ENCODE peak calls at places on chromosomes 5 and 9, in nine cellular contexts. L, Z, X, S, K, D, M, Y and N are unnamed samples. For H3K36me3, the result is how much of the 10 kb centered on the place peaks cover.

GRCh38 chr9:13118294-13118693 is 161.2 kb downstream of the MPDZ start:
- DNase-seq in L (no peak), Z (no peak), X (no peak), S (no peak), K (no peak), D (no peak), M (no peak), Y (no peak), N (no peak)

GRCh38 chr9:129262261-129262660 is 84.2 kb upstream of the IER5L start:
- DNase-seq in L (no peak), Z (no peak), X (no peak), S (no peak), K (no peak), D (no peak), M (no peak), Y (no peak), N (no peak)

GRCh38 chr9:77841739-77842386 is 189.7 kb downstream of the GNAQ start:
- DNase-seq in L (no peak), Z (no peak), X (peak), S (no peak), K (peak), D (no peak), M (no peak), Y (no peak), N (no peak)

GRCh38 chr9:131732636-131733340 is 7.1 kb downstream of the RAPGEF1 start:
- DNase-seq in L (no peak), Z (no peak), X (no peak), S (no peak), K (no peak), D (no peak), M (no peak), Y (no peak), N (no peak)

GRCh38 chr5:74199436-74200210 is 440.9 kb downstream of the ENC1 start:
- DNase-seq in L (no peak), Z (no peak), X (no peak), S (no peak), K (peak), D (no peak), M (no peak), Y (peak), N (no peak)

GRCh38 chr5:150599281-150599680 is 41.2 kb upstream of the SYNPO start:
- DNase-seq in L (no peak), Z (no peak), X (no peak), S (no peak), K (no peak), D (no peak), M (no peak), Y (no peak), N (no peak)

GRCh38 chr9:69028754-69029153 is 6.8 kb upstream of the FXN start:
- DNase-seq in L (no peak), Z (no peak), X (no peak), S (no peak), K (no peak), D (no peak), M (no peak), Y (no peak), N (no peak)

GRCh38 chr5:149063901-149064478 is 1.1 kb upstream of the SH3TC2 start:
- DNase-seq in L (no peak), Z (no peak), X (no peak), S (no peak), K (peak), D (no peak), M (no peak), Y (peak), N (no peak)

GRCh38 chr9:36928670-36929349 is 105.3 kb downstream of the PAX5 start:
- DNase-seq in L (no peak), Z (no peak), X (no peak), S (no peak), K (peak), D (no peak), M (no peak), Y (peak), N (no peak)

GRCh38 chr5:53604309-53604708 is 43.9 kb downstream of the NDUFS4 start:
- DNase-seq in L (no peak), Z (no peak), X (no peak), S (no peak), K (no peak), D (no peak), M (no peak), Y (no peak), N (no peak)

GRCh38 chr5:95957804-95958203 is 3.8 kb downstream of the ELL2 start:
- DNase-seq in L (no peak), Z (no peak), X (no peak), S (no peak), K (no peak), D (no peak), M (no peak), Y (no peak), N (no peak)

GRCh38 chr9:16003785-16004184 is 450.9 kb downstream of the CCDC171 start:
- DNase-seq in L (no peak), Z (no peak), X (no peak), S (no peak), K (no peak), D (no peak), M (no peak), Y (no peak), N (no peak)

GRCh38 chr5:113680534-113680933 is 167.0 kb downstream of the YTHDC2 start:
- DNase-seq in L (no peak), Z (no peak), X (no peak), S (no peak), K (no peak), D (no peak), M (no peak), Y (no peak), N (no peak)

GRCh38 chr9:111399772-111400563 is 69.9 kb upstream of the OR2K2 start:
- DNase-seq in L (no peak), Z (no peak), X (peak), S (no peak), K (peak), D (no peak), M (no peak), Y (peak), N (no peak)

GRCh38 chr5:132837868-132838267 is 7.4 kb upstream of the SHROOM1 start:
- DNase-seq in L (no peak), Z (no peak), X (no peak), S (no peak), K (peak), D (no peak), M (no peak), Y (peak), N (no peak)

GRCh38 chr5:107542428-107542827 is 128.3 kb downstream of the EFNA5 start:
- DNase-seq in L (peak), Z (peak), X (no peak), S (no peak), K (peak), D (peak), M (peak), Y (peak), N (peak)

GRCh38 chr5:133705331-133705730 is 93.0 kb upstream of the FSTL4 start:
- DNase-seq in L (no peak), Z (no peak), X (no peak), S (no peak), K (no peak), D (no peak), M (no peak), Y (no peak), N (no peak)

GRCh38 chr9:34048730-34049629 is at the start of gene UBAP2:
- DNase-seq in L (peak), Z (peak), X (peak), S (peak), K (peak), D (peak), M (peak), Y (peak), N (peak)
- H3K36me3 ChIP-seq in L (under half), Z (under half), X (under half), S (under half), K (under half), D (under half), M (under half), Y (under half), N (under half)

DNA sequence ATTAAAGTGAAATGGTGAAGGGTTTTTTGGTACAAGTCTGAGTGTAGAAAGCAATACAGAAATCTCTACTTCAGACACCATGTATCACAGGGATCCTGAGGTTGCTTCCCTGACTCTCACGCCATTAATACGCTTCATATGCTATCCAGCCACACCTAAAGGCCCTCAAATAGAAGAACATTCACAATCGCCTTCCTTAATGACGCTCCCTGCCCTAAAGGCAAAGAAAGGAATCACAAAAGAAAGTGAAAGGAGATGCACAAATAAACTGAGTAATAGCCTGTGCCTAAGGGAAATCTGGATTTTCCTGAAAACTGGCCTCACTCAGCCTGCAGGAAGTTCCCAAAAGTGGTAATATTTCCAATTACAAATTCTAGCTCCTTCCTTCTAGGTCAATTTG is 1002.7 kb upstream of the DMAC1 start:
- DNase-seq in L (no peak), Z (no peak), X (no peak), S (no peak), K (no peak), D (no peak), M (no peak), Y (no peak), N (no peak)
- H3K36me3 ChIP-seq in L (under half), Z (under half), X (under half), S (under half), K (under half), D (under half), M (under half), Y (under half), N (under half)

DNA sequence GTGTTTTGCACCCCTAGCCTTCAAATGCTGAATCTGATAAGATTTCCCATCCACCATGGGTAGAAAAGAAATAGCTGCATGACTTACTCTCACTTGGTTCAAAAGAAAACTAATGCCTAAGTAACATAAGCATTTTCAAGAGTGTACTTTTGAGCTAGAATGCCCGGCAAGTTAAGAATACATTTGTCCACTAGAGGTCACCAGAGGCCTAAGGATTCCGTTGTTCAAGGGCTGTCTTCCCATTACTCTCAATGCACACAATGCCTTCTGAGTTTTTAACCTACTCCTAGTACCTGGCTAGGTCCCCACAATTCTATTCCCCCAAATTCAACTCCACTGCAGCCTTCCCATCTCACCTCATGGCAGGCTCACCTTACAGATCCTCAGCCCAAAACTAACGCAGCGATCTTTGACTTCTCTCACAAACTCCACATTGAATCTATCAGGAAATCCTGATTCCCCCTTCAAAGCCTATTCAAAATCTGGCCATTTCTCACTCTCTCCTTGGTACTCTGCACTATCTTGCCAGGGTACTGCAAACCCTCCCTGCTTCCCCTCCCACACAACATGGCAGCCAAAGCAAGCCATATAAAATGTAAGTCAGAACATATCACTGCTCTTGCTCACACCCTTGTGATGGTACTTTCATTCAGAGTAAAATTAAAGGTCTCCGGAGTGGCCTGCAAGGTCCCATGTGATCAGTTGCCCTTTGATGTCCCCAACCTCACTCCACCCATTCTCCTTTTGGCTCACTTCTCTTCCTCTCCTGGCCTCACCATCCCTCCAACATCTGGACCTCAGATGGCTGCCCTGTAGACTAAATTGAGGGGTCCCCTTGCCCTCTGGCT is 13.4 kb downstream of the OXCT1 start:
- DNase-seq in L (peak), Z (no peak), X (peak), S (peak), K (peak), D (peak), M (peak), Y (peak), N (no peak)
- H3K36me3 ChIP-seq in L (under half), Z (half or more), X (half or more), S (under half), K (under half), D (half or more), M (under half), Y (under half), N (half or more)

GRCh38 chr9:121763131-121763530 is 111.7 kb downstream of the DAB2IP start:
- DNase-seq in L (no peak), Z (no peak), X (no peak), S (no peak), K (no peak), D (no peak), M (no peak), Y (no peak), N (no peak)

GRCh38 chr9:121766081-121766683 is 114.7 kb downstream of the DAB2IP start:
- DNase-seq in L (no peak), Z (no peak), X (no peak), S (no peak), K (no peak), D (no peak), M (no peak), Y (no peak), N (no peak)

GRCh38 chr9:121765021-121765950 is 113.9 kb downstream of the DAB2IP start:
- DNase-seq in L (peak), Z (peak), X (no peak), S (peak), K (peak), D (peak), M (no peak), Y (peak), N (no peak)

GRCh38 chr9:121763561-121764370 is 112.3 kb downstream of the DAB2IP start:
- DNase-seq in L (no peak), Z (no peak), X (no peak), S (no peak), K (no peak), D (no peak), M (no peak), Y (no peak), N (no peak)

DNA sequence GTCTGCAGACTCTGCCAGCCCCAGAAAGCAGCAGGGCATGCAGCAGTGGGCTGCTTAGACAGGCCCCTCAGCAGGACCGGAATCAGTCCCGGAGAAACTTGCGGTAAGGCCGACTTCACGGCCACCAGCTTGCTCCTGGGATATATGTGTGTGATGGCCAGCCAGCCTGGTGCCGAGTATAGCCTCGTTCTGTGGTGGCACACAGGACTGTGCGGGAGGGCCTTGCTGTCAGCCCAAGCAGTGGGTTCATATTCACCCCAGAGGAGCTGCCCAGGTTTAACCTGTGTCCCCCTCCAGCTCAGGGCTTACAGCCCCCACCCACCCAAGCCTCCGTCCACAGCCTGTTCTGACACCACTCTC is 112.9 kb downstream of the DAB2IP start:
- DNase-seq in L (no peak), Z (no peak), X (no peak), S (no peak), K (no peak), D (no peak), M (no peak), Y (no peak), N (no peak)
- H3K36me3 ChIP-seq in L (under half), Z (under half), X (under half), S (under half), K (under half), D (half or more), M (under half), Y (under half), N (half or more)

DNA sequence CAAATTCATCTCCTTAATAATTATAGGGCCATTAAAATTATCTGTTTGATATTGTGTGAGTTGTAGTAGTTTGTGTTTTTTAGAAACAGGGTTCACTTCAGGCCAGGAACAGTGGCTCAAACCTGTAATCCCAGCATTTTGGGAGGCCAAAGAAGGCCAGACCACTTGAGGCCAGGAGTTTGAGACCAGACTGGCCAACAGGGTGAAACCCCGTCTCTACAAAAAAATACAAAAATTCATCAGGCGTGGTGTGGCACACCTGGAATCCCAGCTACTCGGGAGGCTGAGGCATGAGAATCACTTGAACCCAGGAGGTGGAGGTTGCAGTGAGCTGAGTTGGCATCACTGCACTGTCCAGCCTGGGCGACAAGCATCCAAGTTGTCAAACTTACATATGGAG is 57.0 kb downstream of the IARS1 start:
- DNase-seq in L (no peak), Z (no peak), X (no peak), S (no peak), K (no peak), D (no peak), M (no peak), Y (no peak), N (no peak)
- H3K36me3 ChIP-seq in L (under half), Z (half or more), X (half or more), S (half or more), K (under half), D (half or more), M (under half), Y (under half), N (half or more)

DNA sequence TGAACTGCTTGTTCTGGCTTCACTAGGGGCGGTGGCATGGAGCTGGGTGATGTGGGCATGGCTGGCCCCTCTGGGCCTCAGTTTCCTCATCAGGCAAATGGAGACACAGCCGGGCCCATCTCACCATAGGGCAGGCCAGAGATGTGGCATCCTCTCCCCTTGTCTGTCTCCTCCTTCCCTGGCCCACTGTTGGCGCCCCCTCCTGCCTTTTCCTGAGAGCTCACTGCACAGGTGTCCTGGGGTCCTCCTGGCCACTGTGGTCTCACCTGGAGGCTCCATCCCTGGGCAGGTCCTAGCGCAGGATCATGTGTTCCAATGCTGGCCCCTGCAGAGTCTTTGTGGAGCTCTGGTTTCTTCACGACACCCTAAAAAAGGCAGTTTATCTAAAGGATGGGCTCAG is 53.5 kb downstream of the NEK6 start:
- DNase-seq in L (no peak), Z (no peak), X (no peak), S (no peak), K (no peak), D (no peak), M (no peak), Y (no peak), N (no peak)
- H3K36me3 ChIP-seq in L (under half), Z (half or more), X (under half), S (under half), K (under half), D (half or more), M (under half), Y (under half), N (half or more)

GRCh38 chr5:151667083-151667482 is 19.6 kb downstream of the SPARC start:
- DNase-seq in L (no peak), Z (no peak), X (no peak), S (no peak), K (no peak), D (no peak), M (no peak), Y (no peak), N (no peak)
- H3K36me3 ChIP-seq in L (under half), Z (half or more), X (under half), S (under half), K (under half), D (half or more), M (under half), Y (under half), N (under half)

DNA sequence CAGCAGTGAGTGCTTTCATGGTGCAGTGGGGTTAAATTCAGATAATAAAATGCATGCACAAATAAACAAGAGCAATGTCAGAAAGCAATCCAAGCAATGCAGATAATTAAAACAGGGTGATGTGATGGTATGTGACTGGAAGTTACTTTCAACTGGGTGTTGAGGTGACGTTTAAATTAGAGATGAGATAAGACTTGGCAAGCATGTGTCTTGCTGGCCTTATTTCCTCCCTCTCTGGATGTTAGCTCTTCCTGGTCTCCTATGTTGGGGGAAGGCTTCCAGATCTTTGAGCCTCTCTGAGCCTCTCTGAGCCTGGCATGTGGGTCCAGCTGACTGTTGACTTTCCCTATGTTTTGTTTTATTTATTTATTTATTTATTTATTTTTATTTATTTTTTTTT is 54.4 kb downstream of the DOCK2 start:
- DNase-seq in L (no peak), Z (no peak), X (no peak), S (no peak), K (no peak), D (no peak), M (no peak), Y (no peak), N (no peak)
- H3K36me3 ChIP-seq in L (under half), Z (under half), X (half or more), S (under half), K (under half), D (under half), M (under half), Y (under half), N (under half)

DNA sequence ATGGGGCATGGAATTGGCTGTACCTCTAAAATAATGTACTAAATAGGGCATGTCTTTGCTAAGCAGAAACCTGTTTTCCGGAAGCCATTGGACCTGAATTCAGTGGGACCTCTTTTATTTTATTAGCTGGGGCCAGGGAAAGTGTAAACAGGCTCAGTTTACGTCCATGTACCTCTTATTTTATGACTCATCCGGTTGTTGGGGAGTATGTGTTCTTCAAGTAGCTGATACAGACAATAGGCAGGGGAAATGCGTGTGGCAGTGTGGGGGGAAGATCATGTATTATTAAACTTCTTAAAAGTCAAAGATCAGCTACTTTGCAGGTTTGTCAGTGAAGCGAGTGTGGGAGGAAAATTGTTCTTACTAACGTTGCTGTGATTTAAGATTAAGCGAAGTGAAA is 1.4 kb upstream of the GDNF start:
- DNase-seq in L (no peak), Z (no peak), X (no peak), S (no peak), K (no peak), D (no peak), M (no peak), Y (no peak), N (no peak)
- H3K36me3 ChIP-seq in L (under half), Z (under half), X (under half), S (under half), K (under half), D (under half), M (under half), Y (under half), N (under half)